ENCODE peak calls at places on chromosomes 7 and 10, in eight cellular contexts. C is PC-3; T is left ventricle myocardium inferior; X is nephron progenitor cell; Q is B cell; Z is colonic mucosa; M is CD4-positive, alpha-beta T cell; O is GM12878. V is an unnamed sample.

GRCh38 chr7:513521-514166 is 6.0 kb downstream of the PDGFA start:
- DNase-seq in X (no peak), T (no peak), Z (no peak), M (no peak), C (peak; percentile 9), Q (no peak), O (no peak), V (no peak)

GRCh38 chr7:156640949-156641485 is 443 bp downstream of the RNF32 start:
- DNase-seq in C (peak; percentile 47), Z (peak; percentile 53), X (no peak), O (no peak), T (no peak), Q (peak; percentile 77), M (peak; percentile 50), V (no peak)

GRCh38 chr7:66152538-66153191 is 38.0 kb downstream of the CRCP start:
- DNase-seq in C (no peak), Q (no peak), X (no peak), T (no peak), Z (no peak), M (no peak), O (no peak), V (no peak)

GRCh38 chr7:93040355-93040754 is 77.4 kb downstream of the SAMD9 start:
- DNase-seq in O (no peak), Q (no peak), X (no peak), T (peak; percentile 22), Z (no peak), C (no peak), M (no peak), V (no peak)

GRCh38 chr10:59839576-59839975 is 66.8 kb downstream of the CCDC6 start:
- DNase-seq in Q (no peak), Z (no peak), M (no peak), X (no peak), T (no peak), C (peak; percentile 15), O (no peak), V (no peak)

GRCh38 chr7:151110941-151111645 is 24.8 kb downstream of the AGAP3 start:
- DNase-seq in C (peak; percentile 81), X (peak; percentile 80), T (peak; percentile 75), Q (peak; percentile 81), O (no peak), Z (peak; percentile 86), M (peak; percentile 70), V (peak; percentile 94)

GRCh38 chr10:103836776-103837344 is 18.5 kb downstream of the SH3PXD2A start:
- DNase-seq in C (no peak), O (no peak), M (no peak), Z (no peak), X (no peak), T (no peak), Q (no peak), V (no peak)

GRCh38 chr10:117131390-117132327 is 6.4 kb downstream of the VAX1 start:
- DNase-seq in X (peak; percentile 33), T (no peak), C (no peak), M (no peak), Q (no peak), O (no peak), Z (no peak), V (no peak)

GRCh38 chr10:77889277-77889903 is 37.2 kb downstream of the DLG5 start:
- DNase-seq in T (no peak), C (peak; percentile 100), Q (no peak), M (no peak), O (no peak), Z (peak; percentile 80), X (peak; percentile 65), V (no peak)

GRCh38 chr7:74061840-74062539 is 21.6 kb upstream of the LIMK1 start:
- DNase-seq in C (peak; percentile 85), Q (peak; percentile 72), O (no peak), T (peak; percentile 73), X (no peak), Z (peak; percentile 90), M (peak; percentile 53), V (peak; percentile 80)

GRCh38 chr7:1531263-1531978 is 919 bp downstream of the MAFK start:
- DNase-seq in M (peak; percentile 42), O (no peak), C (peak; percentile 38), Q (no peak), T (no peak), Z (peak; percentile 58), X (peak; percentile 48), V (no peak)

GRCh38 chr10:11325817-11326216 is 285.6 kb downstream of the USP6NL start:
- DNase-seq in C (no peak), Z (no peak), T (no peak), Q (no peak), X (no peak), O (no peak), M (no peak), V (no peak)

GRCh38 chr10:96124230-96125141 is 5.6 kb upstream of the ZNF518A start:
- DNase-seq in Z (peak; percentile 74), M (no peak), T (no peak), X (peak; percentile 40), Q (no peak), C (no peak), O (no peak), V (peak; percentile 41)

GRCh38 chr10:70115948-70116682 is 16.5 kb downstream of the AIFM2 start:
- DNase-seq in Q (peak; percentile 65), T (peak; percentile 27), M (peak; percentile 53), O (no peak), C (peak; percentile 86), X (peak; percentile 65), Z (peak; percentile 68), V (peak; percentile 85)

GRCh38 chr10:79053081-79053434 is 15.7 kb upstream of the ZMIZ1 start:
- DNase-seq in C (no peak), X (no peak), T (no peak), Q (no peak), Z (peak; percentile 15), M (no peak), O (no peak), V (no peak)

GRCh38 chr10:79050896-79051555 is 17.7 kb upstream of the ZMIZ1 start:
- DNase-seq in X (no peak), O (no peak), Z (peak; percentile 60), T (peak; percentile 4), Q (no peak), C (peak; percentile 79), M (no peak), V (no peak)

GRCh38 chr10:79053481-79054202 is 15.1 kb upstream of the ZMIZ1 start:
- DNase-seq in X (no peak), O (no peak), Q (no peak), T (peak; percentile 2), M (no peak), Z (peak; percentile 16), C (no peak), V (no peak)

GRCh38 chr10:79051766-79052165 is 17.0 kb upstream of the ZMIZ1 start:
- DNase-seq in C (no peak), O (no peak), X (no peak), T (peak; percentile 2), M (no peak), Z (peak; percentile 19), Q (no peak), V (no peak)

GRCh38 chr10:79052311-79053080 is 16.3 kb upstream of the ZMIZ1 start:
- DNase-seq in M (peak; percentile 45), C (peak; percentile 89), O (no peak), Q (no peak), Z (peak; percentile 17), T (peak; percentile 4), X (peak; percentile 47), V (no peak)
- TF ChIP-seq CTCF in M (peak; percentile 59), C (peak; percentile 91), O (peak; percentile 35), Q (peak; percentile 10), Z (no peak), T (no peak), X (peak; percentile 50), V (no peak)

DNA sequence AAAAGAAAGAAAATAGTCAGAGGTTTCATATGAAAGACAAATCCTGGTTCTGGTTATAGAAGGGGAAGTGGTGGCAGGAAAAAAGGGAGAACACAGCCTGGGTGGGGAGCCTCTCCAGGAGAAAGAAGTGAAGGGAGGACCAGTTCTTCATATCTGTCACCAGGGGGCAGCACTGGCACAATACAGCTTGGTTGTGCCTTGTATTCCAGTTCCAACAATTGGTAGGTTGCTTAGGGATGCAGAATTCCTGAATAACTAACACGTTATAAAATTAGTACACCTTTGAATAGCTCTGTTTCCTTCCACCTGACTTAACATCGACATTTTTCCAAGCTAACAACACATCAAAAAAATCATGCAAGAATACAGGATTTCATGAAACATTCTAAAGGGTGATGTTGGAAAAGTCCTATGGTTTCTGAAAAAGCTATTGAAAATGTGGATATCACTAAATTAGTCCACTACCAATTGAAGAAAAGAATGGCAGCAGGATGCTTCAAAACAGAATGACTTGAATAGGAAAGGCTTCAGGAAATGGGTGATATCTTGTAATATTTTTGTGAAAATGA is 52.9 kb downstream of the CYP26A1 start:
- DNase-seq in C (no peak), O (no peak), Q (no peak), X (no peak), T (no peak), M (no peak), Z (no peak), V (no peak)
- TF ChIP-seq CTCF in C (peak; percentile 56), O (peak; percentile 24), Q (peak; percentile 36), X (peak; percentile 15), T (no peak), M (no peak), Z (peak; percentile 20), V (no peak)

GRCh38 chr10:118769898-118770600 is 15.3 kb upstream of the CACUL1 start:
- DNase-seq in Z (no peak), O (no peak), X (no peak), C (no peak), M (no peak), T (no peak), Q (no peak), V (no peak)
- TF ChIP-seq CTCF in Z (no peak), O (no peak), X (no peak), C (no peak), M (no peak), T (no peak), Q (no peak), V (no peak)

GRCh38 chr10:99976886-99977391 is 32.8 kb downstream of the DNMBP start:
- DNase-seq in C (peak; percentile 86), M (no peak), Z (no peak), X (no peak), O (no peak), T (no peak), Q (no peak), V (no peak)

GRCh38 chr10:99975942-99976809 is 33.6 kb downstream of the DNMBP start:
- DNase-seq in M (no peak), Z (no peak), T (no peak), X (no peak), C (no peak), Q (no peak), O (no peak), V (no peak)

GRCh38 chr10:99975106-99975829 is 34.5 kb downstream of the DNMBP start:
- DNase-seq in X (no peak), Q (peak; percentile 46), M (no peak), T (no peak), Z (no peak), C (no peak), O (peak; percentile 50), V (peak; percentile 36)

GRCh38 chr10:99977916-99978315 is 31.8 kb downstream of the DNMBP start:
- DNase-seq in C (no peak), Z (no peak), M (no peak), T (no peak), O (no peak), Q (no peak), X (no peak), V (no peak)

DNA sequence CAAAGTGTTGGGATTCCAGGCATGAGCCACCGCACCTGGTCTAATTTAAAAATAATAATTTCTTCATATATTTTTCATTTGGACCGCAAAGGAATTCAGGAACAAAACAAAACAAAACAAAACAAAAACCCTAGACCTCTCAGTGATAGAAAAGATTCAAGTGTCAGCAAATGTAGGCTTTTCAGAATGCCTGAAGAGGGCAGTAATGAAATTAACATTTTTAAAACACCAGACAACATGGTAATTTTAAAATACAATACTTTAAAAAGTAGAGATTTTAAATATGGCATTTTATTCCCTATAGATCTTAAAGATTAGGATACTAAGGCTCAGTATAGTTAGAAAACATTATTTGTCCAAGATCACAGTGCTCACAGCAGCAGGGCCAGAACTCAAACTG is 36.6 kb downstream of the DNMBP start:
- DNase-seq in C (no peak), T (no peak), O (no peak), X (no peak), Q (no peak), M (no peak), Z (no peak), V (no peak)
- TF ChIP-seq CTCF in C (peak; percentile 52), T (peak; percentile 35), O (peak; percentile 21), X (no peak), Q (peak; percentile 35), M (no peak), Z (peak; percentile 13), V (peak; percentile 27)